ENCODE peak calls at places on chromosomes 1 and 21, in ten cellular contexts. D is AG09309, Y is fibroblast of villous mesenchyme, E is astrocyte of the spinal cord, S is HCT116, P is lower lobe of right lung, K is esophagus squamous epithelium, A is body of pancreas, L is WERI-Rb-1, W is heart left ventricle. N is an unnamed sample.

GRCh38 chr1:178417858-178418257 is 78.9 kb downstream of the CLEC20A start:
- DNase-seq in L (no peak), E (peak; percentile 83), W (no peak), D (peak; percentile 20), S (peak; percentile 88), P (no peak), K (no peak), A (no peak), Y (peak; percentile 77), N (peak; percentile 96)

GRCh38 chr1:205449750-205450443 is 5.9 kb downstream of the BLACAT1 start:
- DNase-seq in D (no peak), E (peak; percentile 28), A (peak; percentile 76), L (peak; percentile 87), Y (peak; percentile 17), S (peak; percentile 95), K (no peak), W (no peak), P (peak; percentile 80), N (peak; percentile 54)

GRCh38 chr1:151720974-151721787 is at the start of gene RIIAD1:
- DNase-seq in P (no peak), D (no peak), K (no peak), A (peak; percentile 23), L (no peak), W (peak; percentile 40), S (no peak), Y (peak; percentile 23), E (no peak), N (peak; percentile 7)

GRCh38 chr21:35943752-35944151 is 116.6 kb downstream of the SETD4 start:
- DNase-seq in L (no peak), E (no peak), K (no peak), W (no peak), A (no peak), P (no peak), Y (no peak), S (no peak), D (no peak), N (no peak)

GRCh38 chr1:44318097-44319088 is 36.7 kb downstream of the ERI3 start:
- DNase-seq in D (no peak), A (peak; percentile 50), Y (peak; percentile 47), S (no peak), K (no peak), E (peak; percentile 32), P (no peak), L (peak; percentile 53), W (peak; percentile 28), N (peak; percentile 43)

GRCh38 chr1:11938722-11939526 is 4.4 kb downstream of the PLOD1 start:
- DNase-seq in K (no peak), D (no peak), E (no peak), L (peak; percentile 34), P (no peak), S (no peak), Y (no peak), W (peak; percentile 73), A (no peak), N (no peak)

GRCh38 chr1:215282557-215282956 is 200.0 kb downstream of the KCNK2 start:
- DNase-seq in S (no peak), L (no peak), Y (no peak), K (no peak), D (no peak), W (no peak), P (no peak), E (peak; percentile 9), A (no peak), N (no peak)

GRCh38 chr1:24486296-24487065 is 16.2 kb upstream of the RCAN3 start:
- DNase-seq in D (no peak), P (no peak), L (no peak), S (no peak), K (no peak), A (no peak), W (no peak), Y (no peak), E (no peak), N (no peak)

GRCh38 chr1:197180252-197180878 is 33.9 kb upstream of the ASPM start:
- DNase-seq in Y (peak; percentile 64), A (no peak), E (peak; percentile 73), D (peak; percentile 42), K (no peak), S (no peak), W (no peak), L (no peak), P (no peak), N (peak; percentile 72)

GRCh38 chr1:20486457-20487235 is 636 bp upstream of the CAMK2N1 start:
- DNase-seq in S (no peak), Y (peak; percentile 75), W (peak; percentile 82), P (peak; percentile 66), E (peak; percentile 57), L (peak; percentile 64), D (no peak), A (peak; percentile 76), K (no peak), N (peak; percentile 64)

GRCh38 chr1:69952691-69953090 is 252.7 kb downstream of the LRRC40 start:
- DNase-seq in W (no peak), P (no peak), L (no peak), A (no peak), D (no peak), K (no peak), S (no peak), E (no peak), Y (no peak), N (no peak)

GRCh38 chr21:41962425-41962966 is 8.7 kb upstream of the C2CD2 start:
- DNase-seq in A (no peak), E (no peak), D (no peak), Y (peak; percentile 44), K (no peak), L (no peak), W (no peak), P (no peak), S (no peak), N (no peak)

GRCh38 chr1:7186382-7187120 is 401.3 kb downstream of the CAMTA1 start:
- DNase-seq in L (no peak), W (no peak), A (no peak), Y (no peak), D (no peak), K (no peak), P (no peak), E (no peak), S (no peak), N (no peak)

GRCh38 chr1:99650021-99650420 is 4.1 kb downstream of the PALMD start:
- DNase-seq in D (no peak), K (no peak), Y (no peak), P (no peak), W (no peak), L (no peak), A (peak; percentile 29), S (no peak), E (no peak), N (no peak)

GRCh38 chr1:169495050-169495740 is 9.5 kb upstream of the SLC19A2 start:
- DNase-seq in L (no peak), D (no peak), E (no peak), Y (no peak), A (no peak), K (no peak), S (no peak), W (no peak), P (no peak), N (peak; percentile 29)

GRCh38 chr1:161037661-161038522 is 872 bp downstream of the TSTD1 start:
- DNase-seq in P (peak; percentile 60), W (no peak), Y (no peak), S (no peak), D (no peak), L (no peak), E (no peak), A (peak; percentile 59), K (no peak), N (no peak)

GRCh38 chr1:166978795-166979194 is 3.5 kb upstream of the ILDR2 start:
- DNase-seq in D (no peak), W (no peak), A (no peak), L (no peak), S (no peak), E (no peak), P (no peak), Y (no peak), K (no peak), N (no peak)

GRCh38 chr1:47207811-47208373 is 18.1 kb upstream of the PDZK1IP1 start:
- DNase-seq in W (no peak), D (no peak), S (no peak), P (no peak), A (no peak), L (no peak), E (no peak), K (no peak), Y (no peak), N (peak; percentile 55)

GRCh38 chr1:12600880-12601633 is 17.0 kb downstream of the DHRS3 start:
- DNase-seq in K (no peak), E (no peak), S (no peak), L (peak; percentile 48), Y (no peak), A (peak; percentile 60), P (no peak), W (no peak), D (no peak), N (peak; percentile 35)

DNA sequence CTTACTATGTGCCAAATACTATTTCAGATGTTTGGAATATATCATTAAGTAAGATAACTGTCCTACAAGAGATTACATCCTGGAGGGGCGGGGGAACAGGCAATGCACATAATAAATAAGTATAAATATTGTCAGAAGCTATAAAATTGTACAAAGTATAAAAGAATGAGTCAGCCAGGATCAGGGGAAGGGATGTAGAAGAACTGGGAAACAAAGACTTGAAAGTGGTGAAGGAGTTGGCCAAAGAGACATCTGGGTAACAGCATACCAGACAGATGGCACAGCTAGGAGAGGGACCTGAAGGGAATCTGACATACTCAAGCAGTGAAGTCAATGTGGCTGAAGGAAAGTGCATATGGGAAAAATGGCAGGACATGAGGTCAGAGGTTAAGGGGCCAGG is 53.9 kb downstream of the CYYR1 start:
- DNase-seq in D (no peak), P (no peak), S (no peak), L (no peak), E (no peak), A (no peak), W (no peak), Y (no peak), K (no peak), N (no peak)
- TF ChIP-seq CTCF in D (no peak), P (no peak), S (no peak), L (no peak), E (no peak), A (no peak), W (no peak), Y (no peak), K (no peak), N (no peak)

GRCh38 chr1:119674835-119675289 is 26.8 kb upstream of the ZNF697 start:
- DNase-seq in L (peak; percentile 61), Y (peak; percentile 85), S (peak; percentile 68), K (no peak), W (no peak), A (peak; percentile 81), D (peak; percentile 68), E (peak; percentile 22), P (no peak), N (peak; percentile 57)
- H3K4me3 ChIP-seq in L (peak overlapping the region; percentile 41), Y (peak overlapping the region; percentile 58), S (peak overlapping the region; percentile 49), K (no peak overlapping the region), W (no peak overlapping the region), A (no peak overlapping the region), D (no peak overlapping the region), E (no peak overlapping the region), P (peak overlapping the region; percentile 44), N (peak overlapping the region; percentile 57)

GRCh38 chr1:204323887-204324286 is 35.8 kb downstream of the PLEKHA6 start:
- DNase-seq in P (no peak), K (no peak), E (peak; percentile 32), Y (peak; percentile 66), A (no peak), L (no peak), D (peak; percentile 39), W (no peak), S (no peak), N (peak; percentile 86)
- TF ChIP-seq CTCF in P (no peak), K (no peak), E (no peak), Y (no peak), A (no peak), L (no peak), D (peak; percentile 8), W (no peak), S (no peak), N (peak; percentile 1)

GRCh38 chr1:25695066-25695990 is 78.7 kb downstream of the MAN1C1 start:
- DNase-seq in K (no peak), A (peak; percentile 63), L (peak; percentile 60), P (peak; percentile 75), W (peak; percentile 76), S (no peak), Y (peak; percentile 100), E (peak; percentile 93), D (peak; percentile 96), N (peak; percentile 99)
- H3K4me3 ChIP-seq in K (no peak overlapping the region), A (no peak overlapping the region), L (no peak overlapping the region), P (no peak overlapping the region), W (no peak overlapping the region), S (no peak overlapping the region), Y (no peak overlapping the region), E (no peak overlapping the region), D (no peak overlapping the region), N (no peak overlapping the region)